ENCODE peak calls at places on chromosomes 6 and 20, in four cellular contexts. P is HepG2, L is GM12891, X is K562. Y is an unnamed sample.

GRCh38 chr6:84280030-84280429 is 52.6 kb upstream of the CEP162 start:
- DNase-seq in P (no peak), L (no peak), X (no peak), Y (no peak)

GRCh38 chr6:61809004-61809595 is 476.9 kb downstream of the KHDRBS2 start:
- DNase-seq in P (peak), L (peak), X (no peak), Y (no peak)

GRCh38 chr6:37646986-37647764 is 50.5 kb downstream of the MDGA1 start:
- DNase-seq in P (no peak), L (no peak), X (no peak), Y (no peak)

GRCh38 chr6:88730602-88731001 is 232.8 kb downstream of the RNGTT start:
- DNase-seq in P (no peak), L (no peak), X (no peak), Y (no peak)

GRCh38 chr6:161393839-161394364 is 120.0 kb upstream of the AGPAT4 start:
- DNase-seq in P (peak), L (peak), X (peak), Y (no peak)

GRCh38 chr20:38633577-38634093 is 32.0 kb downstream of the ARHGAP40 start:
- DNase-seq in P (peak), L (peak), X (peak), Y (peak)

GRCh38 chr6:148501178-148501590 is 158.5 kb downstream of the SASH1 start:
- DNase-seq in P (no peak), L (no peak), X (no peak), Y (no peak)

GRCh38 chr6:83853968-83854501 is 875 bp downstream of the RIPPLY2 start:
- DNase-seq in P (no peak), L (no peak), X (no peak), Y (no peak)

GRCh38 chr6:99250476-99250875 is 99.0 kb downstream of the FAXC start:
- DNase-seq in P (no peak), L (no peak), X (no peak), Y (no peak)

GRCh38 chr20:45016089-45016641 is 49.9 kb downstream of the STK4 start:
- DNase-seq in P (no peak), L (no peak), X (no peak), Y (no peak)

GRCh38 chr6:144744720-144745119 is 459.6 kb downstream of the UTRN start:
- DNase-seq in P (peak), L (no peak), X (no peak), Y (no peak)

GRCh38 chr20:23050847-23051627 is 1.6 kb upstream of the THBD start:
- DNase-seq in P (no peak), L (peak), X (peak), Y (no peak)

GRCh38 chr6:21847712-21848111 is 254.2 kb downstream of the SOX4 start:
- DNase-seq in P (no peak), L (no peak), X (no peak), Y (no peak)

GRCh38 chr6:31161216-31162126 is 3.1 kb downstream of the TCF19 start:
- DNase-seq in P (no peak), L (no peak), X (no peak), Y (no peak)

GRCh38 chr6:156347251-156348049 is 429.7 kb upstream of the ARID1B start:
- DNase-seq in P (no peak), L (no peak), X (no peak), Y (no peak)

GRCh38 chr20:38129248-38129865 is 35.7 kb downstream of the TGM2 start:
- DNase-seq in P (no peak), L (no peak), X (no peak), Y (no peak)

GRCh38 chr20:2914160-2914559 is 40.9 kb downstream of the PTPRA start:
- DNase-seq in P (peak), L (no peak), X (no peak), Y (no peak)

GRCh38 chr20:57208198-57208597 is 58.2 kb downstream of the BMP7 start:
- DNase-seq in P (no peak), L (no peak), X (no peak), Y (no peak)

GRCh38 chr20:1509237-1509636 is 18.0 kb upstream of the SIRPB2 start:
- DNase-seq in P (peak), L (no peak), X (no peak), Y (no peak)

GRCh38 chr6:15077964-15078363 is 167.9 kb upstream of the JARID2 start:
- DNase-seq in P (no peak), L (no peak), X (no peak), Y (no peak)

GRCh38 chr6:40474937-40475336 is 112.2 kb downstream of the LRFN2 start:
- DNase-seq in P (no peak), L (no peak), X (peak), Y (no peak)

GRCh38 chr6:48560408-48560807 is 449.4 kb upstream of the PTCHD4 start:
- DNase-seq in P (no peak), L (no peak), X (no peak), Y (no peak)

GRCh38 chr20:11901127-11901526 is 16.6 kb upstream of the BTBD3 start:
- DNase-seq in P (peak), L (no peak), X (no peak), Y (no peak)

DNA sequence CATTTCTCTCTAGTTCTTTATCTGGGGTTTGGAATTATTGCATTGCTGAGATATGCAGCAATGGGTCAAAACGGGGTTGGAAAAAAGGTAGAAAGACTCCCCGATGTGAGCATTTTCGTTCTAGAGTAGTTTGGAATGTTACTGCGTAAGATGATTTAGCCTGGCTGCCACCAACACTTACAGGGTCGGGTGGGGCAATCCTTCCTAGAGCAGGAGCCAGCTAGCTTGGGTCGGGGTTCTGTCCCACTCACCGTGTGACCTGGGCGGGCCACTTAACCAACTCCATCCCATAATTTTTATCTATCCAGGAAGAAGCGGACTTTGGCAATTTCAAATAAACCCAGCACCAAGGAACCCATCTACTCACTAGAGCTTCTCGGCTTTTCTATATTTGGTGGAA is 72.2 kb downstream of the GPX5 start:
- DNase-seq in P (peak), L (no peak), X (no peak), Y (no peak)
- TF ChIP-seq POLR2A in P (no peak), L (no peak), X (no peak), Y (no peak)

GRCh38 chr20:60074276-60074675 is 116.1 kb downstream of the CDH26 start:
- DNase-seq in P (no peak), L (no peak), X (no peak), Y (no peak)

GRCh38 chr20:60080401-60080800 is 122.2 kb downstream of the CDH26 start:
- DNase-seq in P (no peak), L (no peak), X (no peak), Y (no peak)

GRCh38 chr20:60073504-60073903 is 115.3 kb downstream of the CDH26 start:
- DNase-seq in P (no peak), L (no peak), X (no peak), Y (no peak)

GRCh38 chr20:60073086-60073485 is 114.9 kb downstream of the CDH26 start:
- DNase-seq in P (no peak), L (no peak), X (no peak), Y (no peak)

DNA sequence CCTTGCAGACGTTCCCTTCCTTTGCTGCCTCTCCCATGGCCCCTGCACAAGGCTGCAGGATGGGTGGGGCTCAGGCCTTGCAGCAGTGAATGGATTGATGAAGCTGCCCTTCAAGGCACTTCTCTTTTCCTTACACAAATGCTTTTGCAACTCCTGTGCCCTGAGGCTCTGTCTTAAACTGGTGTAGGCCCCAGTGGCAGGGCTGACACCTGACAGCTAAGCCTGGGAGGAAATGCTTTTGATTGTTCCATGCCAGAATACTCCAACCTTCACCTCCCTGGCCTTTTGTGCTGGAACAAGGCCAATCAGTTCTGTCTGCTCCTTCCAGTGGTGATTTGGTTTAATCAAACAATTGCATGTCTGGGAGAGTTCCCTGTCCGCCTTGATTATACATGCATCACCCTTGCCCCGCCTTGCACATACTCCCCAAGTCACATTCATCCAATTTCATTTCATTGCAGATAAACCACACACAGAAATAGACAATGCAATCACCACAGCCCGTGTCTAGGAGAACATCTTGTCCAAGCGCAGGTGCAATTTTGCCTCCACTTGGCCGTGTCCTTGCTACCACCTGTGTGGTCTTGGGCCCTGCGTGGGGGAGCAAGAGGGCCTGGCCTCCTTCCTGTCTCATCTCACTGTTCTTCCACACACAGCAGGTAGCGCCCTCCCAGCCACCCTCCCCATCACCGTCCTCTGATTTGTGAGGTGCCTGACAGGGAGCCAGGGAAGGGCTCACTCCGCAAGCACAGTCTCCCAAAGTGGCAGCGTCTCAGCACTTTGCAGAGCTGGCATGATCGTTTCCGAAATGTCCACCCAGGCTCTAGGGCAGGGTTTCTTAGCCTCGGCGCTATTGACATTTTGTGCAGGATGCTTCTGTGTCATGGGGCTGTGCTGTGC is 120.4 kb downstream of the CDH26 start:
- DNase-seq in P (no peak), L (no peak), X (no peak), Y (no peak)
- TF ChIP-seq TAF1 in P (no peak), L (no peak), X (no peak), Y (no peak)

DNA sequence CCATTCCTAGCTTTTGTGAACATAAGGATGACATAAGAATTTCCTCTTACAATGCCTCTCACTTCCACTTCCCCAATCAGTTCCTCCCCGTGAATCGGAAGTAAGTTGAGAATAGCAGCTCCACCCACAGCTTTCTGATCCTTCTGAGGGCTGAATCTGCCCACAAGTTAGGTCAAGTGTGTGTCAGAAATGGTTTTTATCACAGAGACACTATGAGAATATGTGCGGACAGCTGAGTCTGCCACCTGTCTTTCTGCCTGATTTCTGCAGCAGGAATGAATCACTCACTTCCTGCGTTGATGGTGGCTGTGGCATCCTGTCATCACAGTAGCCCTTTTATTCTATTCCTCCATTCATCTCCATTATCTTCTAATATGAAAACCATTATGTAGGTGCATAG is 70.2 kb downstream of the RIN2 start:
- DNase-seq in P (peak), L (peak), X (no peak), Y (peak)
- TF ChIP-seq POLR2AphosphoS5 in P (no peak), L (no peak), X (no peak), Y (no peak)

DNA sequence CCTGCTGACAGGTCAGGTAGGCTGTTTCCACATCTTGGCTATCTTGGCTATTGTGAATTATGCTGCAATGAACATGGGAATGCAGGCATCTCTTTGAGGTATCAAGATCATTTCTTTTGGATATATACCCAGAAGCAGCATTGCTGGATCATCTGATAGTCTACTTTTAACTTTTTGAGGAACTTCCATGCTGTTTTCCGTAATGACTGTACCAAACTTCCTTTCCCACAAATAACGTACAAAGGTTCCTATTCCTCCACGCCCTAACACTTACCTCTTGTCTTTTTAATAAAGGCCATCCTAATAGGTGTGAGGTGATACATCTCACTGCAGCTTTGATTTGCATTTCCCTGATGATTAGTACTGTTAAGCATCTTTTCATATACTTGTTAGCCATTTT is 338.7 kb upstream of the RUNX2 start:
- DNase-seq in P (no peak), L (no peak), X (no peak), Y (no peak)
- TF ChIP-seq POLR2A in P (no peak), L (no peak), X (no peak), Y (no peak)

DNA sequence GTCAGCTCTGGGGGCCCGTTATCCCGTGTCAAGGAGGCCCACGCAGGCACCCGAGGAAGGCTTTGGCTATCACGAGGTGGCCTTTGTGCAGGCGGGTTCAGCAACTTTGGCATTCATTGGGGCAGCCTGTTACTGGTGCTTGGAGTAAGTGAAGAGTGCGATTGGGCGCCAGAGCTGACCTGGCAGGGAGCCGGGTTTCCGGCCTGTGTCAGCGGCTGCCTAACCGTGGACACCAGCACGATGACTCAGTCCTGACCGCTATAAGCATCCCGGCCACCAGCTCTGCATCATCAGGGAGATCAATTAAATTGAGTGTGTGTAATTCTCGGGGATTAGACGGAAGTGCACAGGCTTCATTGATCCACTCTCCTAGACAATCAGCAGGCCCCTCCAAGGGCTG is 45.9 kb downstream of the CDH4 start:
- DNase-seq in P (no peak), L (no peak), X (no peak), Y (no peak)
- TF ChIP-seq TAF1 in P (no peak), L (no peak), X (no peak), Y (no peak)

Y was measured in GM12892.